ENCODE peak calls at places on chromosomes 2 and 18, in seven cellular contexts. N, I, C, V, W, Z and H are unnamed samples.
A peak's percentile ranks its signal among the peaks of the same experiment; 100 is the strongest.

GRCh38 chr2:236934656-236935055 is 151.0 kb upstream of the COPS8 start:
- DNase-seq in I (no peak), V (no peak), C (no peak), Z (no peak), N (no peak), W (no peak), H (no peak)

GRCh38 chr2:144459937-144460336 is 60.0 kb downstream of the ZEB2 start:
- DNase-seq in V (no peak), C (no peak), W (peak; percentile 89), N (no peak), Z (no peak), I (no peak), H (no peak)

GRCh38 chr18:34773961-34774754 is 64.1 kb downstream of the DTNA start:
- DNase-seq in Z (peak; percentile 68), N (no peak), C (no peak), V (no peak), I (no peak), W (peak; percentile 35), H (peak; percentile 47)

GRCh38 chr2:230931556-230932231 is 6.7 kb upstream of the GPR55 start:
- DNase-seq in V (no peak), C (no peak), W (no peak), I (no peak), N (no peak), Z (no peak), H (no peak)

GRCh38 chr2:21217421-21217820 is 93.7 kb downstream of the TDRD15 start:
- DNase-seq in I (no peak), Z (no peak), V (no peak), W (no peak), C (peak; percentile 2), N (no peak), H (no peak)

GRCh38 chr2:233803994-233804393 is 25.9 kb downstream of the MROH2A start:
- DNase-seq in N (no peak), Z (no peak), I (no peak), C (no peak), V (no peak), W (no peak), H (no peak)

GRCh38 chr2:97919858-97920257 is 75.9 kb downstream of the TMEM131 start:
- DNase-seq in V (no peak), Z (no peak), W (no peak), I (no peak), C (no peak), N (no peak), H (no peak)

GRCh38 chr18:25661836-25662235 is 309.9 kb upstream of the ZNF521 start:
- DNase-seq in I (no peak), C (no peak), W (no peak), V (no peak), N (no peak), Z (no peak), H (peak; percentile 55)

GRCh38 chr18:76697441-76697901 is 124.9 kb upstream of the ZNF236 start:
- DNase-seq in Z (no peak), W (peak; percentile 58), I (no peak), V (no peak), N (no peak), C (no peak), H (peak; percentile 67)

GRCh38 chr2:6777626-6778025 is 88.1 kb downstream of the CMPK2 start:
- DNase-seq in I (no peak), V (peak; percentile 25), Z (no peak), W (no peak), N (no peak), C (no peak), H (no peak)

GRCh38 chr2:225056330-225057073 is 14.2 kb upstream of the DOCK10 start:
- DNase-seq in Z (no peak), I (no peak), W (peak; percentile 19), C (no peak), V (no peak), N (no peak), H (no peak)

GRCh38 chr2:190641469-190641868 is 7.4 kb upstream of the NAB1 start:
- DNase-seq in C (no peak), V (no peak), Z (no peak), W (no peak), I (no peak), N (no peak), H (no peak)

GRCh38 chr2:157355618-157356017 is 30.0 kb upstream of the ERMN start:
- DNase-seq in Z (no peak), W (peak; percentile 49), V (no peak), I (no peak), C (peak; percentile 5), N (no peak), H (peak; percentile 40)

GRCh38 chr2:10042301-10043161 is 819 bp upstream of the KLF11 start:
- DNase-seq in V (no peak), W (peak; percentile 89), I (no peak), N (peak; percentile 47), Z (no peak), C (peak; percentile 86), H (peak; percentile 80)

GRCh38 chr18:74944676-74945075 is 264.3 kb downstream of the PTGR3 start:
- DNase-seq in N (no peak), Z (no peak), I (no peak), W (no peak), C (no peak), V (no peak), H (peak; percentile 39)

GRCh38 chr2:222423186-222423585 is 1.2 kb upstream of the SGPP2 start:
- DNase-seq in I (no peak), W (no peak), N (no peak), Z (no peak), C (no peak), V (no peak), H (no peak)

GRCh38 chr2:164711246-164712138 is 90.2 kb upstream of the GRB14 start:
- DNase-seq in Z (no peak), I (no peak), C (peak; percentile 56), V (no peak), W (no peak), N (no peak), H (no peak)

GRCh38 chr2:55010915-55011314 is 39.3 kb downstream of the RTN4 start:
- DNase-seq in N (no peak), Z (peak; percentile 14), W (peak; percentile 62), V (no peak), C (no peak), I (no peak), H (peak; percentile 47)

GRCh38 chr18:2908166-2908945 is 61.5 kb downstream of the EMILIN2 start:
- DNase-seq in Z (no peak), C (no peak), N (no peak), V (no peak), W (no peak), I (no peak), H (no peak)

GRCh38 chr2:25462021-25462420 is 120.3 kb upstream of the DNMT3A start:
- DNase-seq in Z (no peak), I (no peak), V (no peak), C (no peak), W (no peak), N (no peak), H (no peak)

GRCh38 chr18:9708057-9708881 is at the start of gene RAB31:
- DNase-seq in Z (peak; percentile 32), I (no peak), V (no peak), C (peak; percentile 71), N (no peak), W (peak; percentile 94), H (peak; percentile 95)

GRCh38 chr18:78733762-78734613 is 245.6 kb upstream of the SALL3 start:
- DNase-seq in V (no peak), W (no peak), N (no peak), C (no peak), Z (no peak), I (no peak), H (no peak)

DNA sequence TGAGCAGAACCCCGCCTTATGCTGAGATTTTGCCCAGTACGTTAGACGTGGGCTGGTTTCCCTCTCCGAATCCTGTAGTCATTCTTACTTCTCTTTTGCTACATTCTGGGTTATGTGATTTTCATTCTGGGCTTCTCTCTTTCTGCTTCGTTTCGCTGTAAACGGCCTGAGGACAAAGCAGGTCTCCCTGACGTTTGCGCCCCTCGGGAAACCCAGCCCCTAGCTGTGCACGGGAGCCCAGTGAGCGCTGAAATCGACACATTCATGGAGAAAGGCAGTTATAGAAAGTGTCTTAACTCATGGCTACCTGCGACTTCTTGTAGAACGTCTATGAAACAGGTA is 22.7 kb upstream of the MC5R start:
- DNase-seq in W (no peak), N (no peak), C (no peak), I (no peak), Z (no peak), V (no peak), H (no peak)
- H3K4me3 ChIP-seq in W (peak overlapping the region; percentile 44), N (no peak overlapping the region), C (peak overlapping the region; percentile 27), I (peak overlapping the region; percentile 21), Z (peak overlapping the region; percentile 46), V (no peak overlapping the region), H (peak overlapping the region; percentile 77)

GRCh38 chr18:12014976-12015696 is 33.8 kb downstream of the IMPA2 start:
- DNase-seq in Z (no peak), I (no peak), W (no peak), V (no peak), N (no peak), C (no peak), H (no peak)
- H3K4me3 ChIP-seq in Z (no peak overlapping the region), I (no peak overlapping the region), W (no peak overlapping the region), V (no peak overlapping the region), N (no peak overlapping the region), C (no peak overlapping the region), H (no peak overlapping the region)

DNA sequence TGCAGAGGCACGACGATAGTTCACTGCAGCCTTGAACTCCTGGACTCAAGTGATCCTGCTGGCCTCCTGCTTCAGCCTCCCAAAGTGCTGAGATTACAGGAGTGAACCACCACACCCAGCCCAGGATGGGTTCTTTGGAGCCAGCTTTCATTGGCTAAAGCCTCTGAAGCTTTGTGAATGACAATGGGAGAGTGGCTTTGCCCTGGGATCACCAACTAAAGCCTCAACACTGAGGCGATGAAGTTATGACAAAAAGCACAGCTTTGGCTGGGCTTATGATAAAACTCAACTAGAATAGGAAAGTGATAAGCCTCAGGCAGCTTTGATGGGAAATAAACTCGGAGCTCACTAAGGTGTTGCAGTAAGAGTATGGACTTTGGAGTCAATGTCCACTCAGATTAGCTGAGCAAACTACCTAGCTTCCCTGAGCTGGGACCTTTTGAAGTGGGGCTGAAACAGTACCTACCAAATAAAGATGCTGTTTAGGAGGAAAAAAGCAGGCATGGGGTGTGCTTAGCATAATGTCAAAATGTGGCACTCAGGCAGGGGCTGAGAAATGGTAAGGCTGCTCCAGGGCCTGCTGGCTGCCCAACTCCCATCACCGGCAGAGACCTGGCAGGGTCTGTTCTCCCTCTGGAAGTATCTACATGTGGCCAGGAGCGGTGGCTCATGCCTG is 4.3 kb downstream of the TMEM127 start:
- DNase-seq in I (no peak), Z (no peak), N (no peak), W (no peak), C (peak; percentile 43), V (no peak), H (no peak)
- H3K4me3 ChIP-seq in I (no peak overlapping the region), Z (no peak overlapping the region), N (no peak overlapping the region), W (no peak overlapping the region), C (no peak overlapping the region), V (no peak overlapping the region), H (no peak overlapping the region)

GRCh38 chr2:176130153-176130916 is 830 bp downstream of the HOXD8 start:
- DNase-seq in I (no peak), N (no peak), W (peak; percentile 86), Z (no peak), V (no peak), C (peak; percentile 42), H (peak; percentile 45)

GRCh38 chr2:176130917-176131616 is 1.6 kb downstream of the HOXD8 start:
- DNase-seq in C (no peak), I (no peak), N (no peak), Z (no peak), V (no peak), W (peak; percentile 42), H (no peak)

GRCh38 chr2:176128172-176129012 is 1.1 kb upstream of the HOXD8 start:
- DNase-seq in Z (no peak), V (no peak), W (peak; percentile 71), I (no peak), N (no peak), C (no peak), H (no peak)

GRCh38 chr2:176129013-176129796 is at the start of gene HOXD8:
- DNase-seq in C (peak; percentile 53), N (no peak), Z (no peak), I (no peak), W (peak; percentile 96), V (no peak), H (peak; percentile 34)

GRCh38 chr2:176129825-176130152 is 284 bp downstream of the HOXD8 start:
- DNase-seq in I (no peak), Z (no peak), N (no peak), W (no peak), C (no peak), V (no peak), H (no peak)
- H3K4me3 ChIP-seq in I (no peak overlapping the region), Z (no peak overlapping the region), N (no peak overlapping the region), W (peak overlapping the region; percentile 90), C (peak overlapping the region; percentile 32), V (no peak overlapping the region), H (peak overlapping the region; percentile 91)